ENCODE peak calls at places on chromosome 12, in ten cellular contexts. R is upper lobe of right lung, Y is fibroblast of lung, H is PC-9, O is ascending aorta, V is kidney, Z is WERI-Rb-1, S is lower lobe of right lung, D is thyroid gland, G is heart left ventricle. L is an unnamed sample.
A peak's percentile ranks its signal among the peaks of the same experiment; 100 is the strongest.

GRCh38 chr12:79534029-79534867 is 156.5 kb downstream of the PAWR start:
- DNase-seq in V (no peak), Z (no peak), G (no peak), H (no peak), D (no peak), R (no peak), S (no peak), Y (no peak), O (no peak), L (no peak)

GRCh38 chr12:47744005-47744651 is 14.6 kb downstream of the RAPGEF3 start:
- DNase-seq in S (peak; percentile 78), Z (peak; percentile 71), G (no peak), Y (no peak), R (peak; percentile 81), V (peak; percentile 81), O (no peak), H (peak; percentile 81), D (peak; percentile 89), L (peak; percentile 42)

GRCh38 chr12:49397000-49397399 is 29.7 kb downstream of the SPATS2 start:
- DNase-seq in D (no peak), V (no peak), O (no peak), H (no peak), S (no peak), G (no peak), Y (no peak), R (no peak), Z (no peak), L (no peak)

GRCh38 chr12:22858849-22859569 is 234.0 kb downstream of the ETNK1 start:
- DNase-seq in R (no peak), G (no peak), Z (no peak), S (no peak), H (no peak), Y (peak; percentile 76), O (no peak), D (no peak), V (no peak), L (no peak)

GRCh38 chr12:23906329-23906728 is 43.1 kb downstream of the SOX5 start:
- DNase-seq in H (no peak), V (no peak), Z (no peak), R (no peak), D (no peak), S (no peak), O (no peak), Y (peak; percentile 6), G (no peak), L (no peak)

GRCh38 chr12:46903058-46903457 is 77.3 kb upstream of the SLC38A4 start:
- DNase-seq in V (no peak), H (no peak), G (no peak), Y (no peak), S (no peak), Z (no peak), R (no peak), D (no peak), O (no peak), L (no peak)

GRCh38 chr12:78651755-78652154 is 212.8 kb upstream of the SYT1 start:
- DNase-seq in S (no peak), Z (no peak), G (no peak), Y (no peak), D (no peak), H (no peak), O (no peak), V (no peak), R (no peak), L (no peak)

GRCh38 chr12:13190275-13190674 is 6.3 kb upstream of the EMP1 start:
- DNase-seq in O (no peak), Y (no peak), R (no peak), S (no peak), V (no peak), D (no peak), Z (no peak), H (no peak), G (no peak), L (no peak)

GRCh38 chr12:116604151-116604550 is 45.0 kb downstream of the MAP1LC3B2 start:
- DNase-seq in H (no peak), Z (no peak), V (no peak), G (no peak), S (no peak), R (no peak), D (no peak), O (no peak), Y (no peak), L (no peak)

GRCh38 chr12:9041321-9041720 is 52.0 kb downstream of the KLRG1 start:
- DNase-seq in R (no peak), H (no peak), O (no peak), G (peak; percentile 33), Z (no peak), S (no peak), Y (peak; percentile 20), D (no peak), V (no peak), L (no peak)

GRCh38 chr12:95701275-95701674 is 89.3 kb downstream of the NTN4 start:
- DNase-seq in V (no peak), Y (no peak), O (no peak), R (no peak), D (no peak), S (no peak), G (no peak), Z (no peak), H (no peak), L (no peak)

GRCh38 chr12:88267630-88268029 is 125.5 kb downstream of the TMTC3 start:
- DNase-seq in H (no peak), G (no peak), Y (no peak), R (no peak), Z (no peak), O (no peak), D (no peak), S (no peak), V (no peak), L (no peak)

GRCh38 chr12:93521225-93521854 is 51.1 kb upstream of the SOCS2 start:
- DNase-seq in G (peak; percentile 29), Z (no peak), O (no peak), Y (peak; percentile 58), S (no peak), V (no peak), H (no peak), R (no peak), D (peak; percentile 49), L (no peak)

GRCh38 chr12:12599750-12600643 is 11.7 kb upstream of the CREBL2 start:
- DNase-seq in V (no peak), S (no peak), H (peak; percentile 33), R (no peak), Y (no peak), Z (no peak), O (no peak), D (no peak), G (no peak), L (no peak)

DNA sequence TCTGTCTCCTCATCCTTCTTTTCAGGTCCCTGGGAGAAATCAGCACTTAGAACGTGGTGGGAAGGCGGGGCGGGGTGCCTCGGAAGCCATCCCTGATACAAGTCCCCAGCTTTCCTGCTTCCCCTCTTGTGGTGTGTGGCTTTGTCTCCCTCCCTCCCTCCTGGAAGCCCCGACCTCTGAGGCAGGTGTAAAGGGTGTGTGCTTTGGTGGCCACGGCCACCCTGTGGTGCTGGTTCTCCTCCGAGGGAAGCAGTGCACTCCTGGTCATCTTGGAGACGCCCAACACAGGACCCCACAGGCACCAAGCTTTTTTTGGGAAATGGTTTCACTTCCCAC is 2.0 kb downstream of the B3GNT4 start:
- DNase-seq in R (peak; percentile 59), O (no peak), H (no peak), S (no peak), Z (no peak), Y (no peak), D (no peak), V (no peak), G (no peak), L (no peak)
- H3K9me3 ChIP-seq in R (no peaks in the 10 kb centered on the region), O (no peaks in the 10 kb centered on the region), H (no peaks in the 10 kb centered on the region), S (no peaks in the 10 kb centered on the region), Z (no peaks in the 10 kb centered on the region), Y (no peaks in the 10 kb centered on the region), D (no peaks in the 10 kb centered on the region), V (no peaks in the 10 kb centered on the region), G (no peaks in the 10 kb centered on the region), L (no peaks in the 10 kb centered on the region)

GRCh38 chr12:114672817-114673168 is 11.2 kb downstream of the TBX3 start:
- DNase-seq in S (no peak), H (no peak), V (no peak), D (no peak), O (no peak), G (no peak), Z (no peak), R (no peak), Y (no peak), L (no peak)
- H3K9me3 ChIP-seq in S (no peaks in the 10 kb centered on the region), H (no peaks in the 10 kb centered on the region), V (no peaks in the 10 kb centered on the region), D (no peaks in the 10 kb centered on the region), O (no peaks in the 10 kb centered on the region), G (no peaks in the 10 kb centered on the region), Z (no peaks in the 10 kb centered on the region), R (no peaks in the 10 kb centered on the region), Y (no peaks in the 10 kb centered on the region), L (no peaks in the 10 kb centered on the region)

GRCh38 chr12:133234971-133235370 is 706 bp downstream of the ANHX start:
- DNase-seq in V (no peak), O (no peak), R (no peak), D (no peak), G (no peak), H (no peak), Z (no peak), Y (no peak), S (no peak), L (no peak)

GRCh38 chr12:133233006-133233405 is 2.7 kb downstream of the ANHX start:
- DNase-seq in Z (no peak), S (no peak), H (no peak), G (no peak), D (no peak), R (no peak), V (no peak), O (no peak), Y (no peak), L (no peak)

GRCh38 chr12:133236144-133236543 is 467 bp upstream of the ANHX start:
- DNase-seq in V (no peak), R (no peak), G (no peak), Y (no peak), O (no peak), D (no peak), Z (no peak), H (no peak), S (no peak), L (no peak)

GRCh38 chr12:133235401-133236112 is at the start of gene ANHX:
- DNase-seq in Y (no peak), H (no peak), G (no peak), O (no peak), S (no peak), Z (no peak), V (peak; percentile 45), D (no peak), R (no peak), L (no peak)

GRCh38 chr12:133233993-133234564 is 1.6 kb downstream of the ANHX start:
- DNase-seq in V (peak; percentile 53), O (no peak), H (no peak), S (no peak), Z (no peak), R (no peak), Y (no peak), G (no peak), D (no peak), L (no peak)
- H3K9me3 ChIP-seq in V (no peaks in the 10 kb centered on the region), O (no peaks in the 10 kb centered on the region), H (no peaks in the 10 kb centered on the region), S (no peaks in the 10 kb centered on the region), Z (peaks cover 41% of the 10 kb centered on the region), R (no peaks in the 10 kb centered on the region), Y (no peaks in the 10 kb centered on the region), G (peaks cover 8% of the 10 kb centered on the region), D (no peaks in the 10 kb centered on the region), L (peaks cover 6% of the 10 kb centered on the region)

DNA sequence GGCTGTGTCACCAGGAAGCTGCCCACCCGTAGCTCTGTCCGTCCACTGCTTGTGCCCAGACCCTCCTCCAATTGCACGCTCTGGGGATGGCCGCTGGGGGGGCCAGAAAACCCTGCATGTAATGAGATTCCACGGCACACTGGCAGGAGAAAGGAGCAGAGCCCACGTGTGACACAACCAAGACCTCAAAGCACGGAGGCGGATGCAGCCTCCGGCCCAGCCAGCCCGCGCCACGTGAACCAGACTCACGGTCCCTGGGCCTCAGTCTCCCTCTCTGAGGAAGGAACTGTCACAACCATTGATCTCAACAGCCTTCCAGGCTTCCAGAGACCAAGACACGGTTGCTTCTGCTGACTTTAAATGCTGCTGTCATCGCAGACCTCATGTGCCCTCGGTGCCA is 14.4 kb downstream of the ANHX start:
- DNase-seq in G (no peak), V (no peak), S (no peak), R (no peak), Z (no peak), Y (no peak), H (no peak), O (no peak), D (no peak), L (no peak)
- H3K9me3 ChIP-seq in G (peaks cover 48% of the 10 kb centered on the region), V (peaks cover 36% of the 10 kb centered on the region), S (peaks cover 26% of the 10 kb centered on the region), R (peaks cover 4% of the 10 kb centered on the region), Z (peaks cover 59% of the 10 kb centered on the region), Y (no peaks in the 10 kb centered on the region), H (no peaks in the 10 kb centered on the region), O (peaks cover 23% of the 10 kb centered on the region), D (no peaks in the 10 kb centered on the region), L (peaks cover 9% of the 10 kb centered on the region)

L was measured in T-helper 17 cell.